ENCODE peak calls at places on chromosomes 4 and X, in eight cellular contexts. One of them, this sample, is unnamed.

GRCh38 chrX:110421499-110422455 is 63.1 kb downstream of the RTL9 start:
- DNase-seq in A172: no peak
- DNase-seq in lower leg skin: no peak
- DNase-seq in activated CD4-positive, alpha-beta T cell treated with anti-CD3 and anti-CD28 coated beads, Interleukin-2, amount 10 ng/mL, durations not matched to agents 7 days and 5 days: no peak
- DNase-seq in sciatic nerve: no peak
- DNase-seq in type B pancreatic cell: no peak
- DNase-seq in iris pigment epithelial cell: no peak
- DNase-seq in T-helper 9 cell: no peak
- DNase-seq in this sample: no peak

GRCh38 chr4:54898163-54898562 is 227.2 kb downstream of the KDR start:
- DNase-seq in A172: no peak
- DNase-seq in lower leg skin: no peak
- DNase-seq in activated CD4-positive, alpha-beta T cell treated with anti-CD3 and anti-CD28 coated beads, Interleukin-2, amount 10 ng/mL, durations not matched to agents 7 days and 5 days: no peak
- DNase-seq in sciatic nerve: no peak
- DNase-seq in type B pancreatic cell: no peak
- DNase-seq in iris pigment epithelial cell: peak
- DNase-seq in T-helper 9 cell: no peak
- DNase-seq in this sample: no peak

GRCh38 chr4:94970650-94971049 is 212.9 kb downstream of the BMPR1B start:
- DNase-seq in A172: no peak
- DNase-seq in lower leg skin: no peak
- DNase-seq in activated CD4-positive, alpha-beta T cell treated with anti-CD3 and anti-CD28 coated beads, Interleukin-2, amount 10 ng/mL, durations not matched to agents 7 days and 5 days: no peak
- DNase-seq in sciatic nerve: no peak
- DNase-seq in type B pancreatic cell: no peak
- DNase-seq in iris pigment epithelial cell: no peak
- DNase-seq in T-helper 9 cell: no peak
- DNase-seq in this sample: no peak

GRCh38 chr4:155921597-155921996 is 18.1 kb downstream of the TDO2 start:
- DNase-seq in A172: no peak
- DNase-seq in lower leg skin: no peak
- DNase-seq in activated CD4-positive, alpha-beta T cell treated with anti-CD3 and anti-CD28 coated beads, Interleukin-2, amount 10 ng/mL, durations not matched to agents 7 days and 5 days: no peak
- DNase-seq in sciatic nerve: no peak
- DNase-seq in type B pancreatic cell: no peak
- DNase-seq in iris pigment epithelial cell: no peak
- DNase-seq in T-helper 9 cell: no peak
- DNase-seq in this sample: no peak

GRCh38 chr4:152454398-152455011 is 81.4 kb downstream of the FBXW7 start:
- DNase-seq in A172: peak
- DNase-seq in lower leg skin: no peak
- DNase-seq in activated CD4-positive, alpha-beta T cell treated with anti-CD3 and anti-CD28 coated beads, Interleukin-2, amount 10 ng/mL, durations not matched to agents 7 days and 5 days: no peak
- DNase-seq in sciatic nerve: no peak
- DNase-seq in type B pancreatic cell: no peak
- DNase-seq in iris pigment epithelial cell: peak
- DNase-seq in T-helper 9 cell: no peak
- DNase-seq in this sample: no peak

GRCh38 chr4:169840554-169840953 is 82.8 kb upstream of the HPF1 start:
- DNase-seq in A172: no peak
- DNase-seq in lower leg skin: no peak
- DNase-seq in activated CD4-positive, alpha-beta T cell treated with anti-CD3 and anti-CD28 coated beads, Interleukin-2, amount 10 ng/mL, durations not matched to agents 7 days and 5 days: no peak
- DNase-seq in sciatic nerve: no peak
- DNase-seq in type B pancreatic cell: no peak
- DNase-seq in iris pigment epithelial cell: no peak
- DNase-seq in T-helper 9 cell: no peak
- DNase-seq in this sample: no peak

GRCh38 chr4:159563257-159563656 is 460.4 kb downstream of the RAPGEF2 start:
- DNase-seq in A172: no peak
- DNase-seq in lower leg skin: no peak
- DNase-seq in activated CD4-positive, alpha-beta T cell treated with anti-CD3 and anti-CD28 coated beads, Interleukin-2, amount 10 ng/mL, durations not matched to agents 7 days and 5 days: no peak
- DNase-seq in sciatic nerve: no peak
- DNase-seq in type B pancreatic cell: no peak
- DNase-seq in iris pigment epithelial cell: no peak
- DNase-seq in T-helper 9 cell: no peak
- DNase-seq in this sample: no peak

GRCh38 chr4:64464581-64464980 is 55.3 kb upstream of the TECRL start:
- DNase-seq in A172: no peak
- DNase-seq in lower leg skin: no peak
- DNase-seq in activated CD4-positive, alpha-beta T cell treated with anti-CD3 and anti-CD28 coated beads, Interleukin-2, amount 10 ng/mL, durations not matched to agents 7 days and 5 days: no peak
- DNase-seq in sciatic nerve: no peak
- DNase-seq in type B pancreatic cell: no peak
- DNase-seq in iris pigment epithelial cell: no peak
- DNase-seq in T-helper 9 cell: no peak
- DNase-seq in this sample: no peak

GRCh38 chrX:1554469-1555210 is 17.7 kb upstream of the P2RY8 start:
- DNase-seq in A172: no peak
- DNase-seq in lower leg skin: peak
- DNase-seq in activated CD4-positive, alpha-beta T cell treated with anti-CD3 and anti-CD28 coated beads, Interleukin-2, amount 10 ng/mL, durations not matched to agents 7 days and 5 days: peak
- DNase-seq in sciatic nerve: no peak
- DNase-seq in type B pancreatic cell: peak
- DNase-seq in iris pigment epithelial cell: no peak
- DNase-seq in T-helper 9 cell: peak
- DNase-seq in this sample: peak

This sample was measured in effector CD4-positive, alpha-beta T cell.